ENCODE peak calls at places on chromosomes 3 and 15, in four cellular contexts. One of them, this sample, is unnamed.

GRCh38 chr3:46854543-46854942 is 8.7 kb downstream of the MYL3 start:
- DNase-seq in SK-N-SH: no peak
- DNase-seq in HepG2: no peak
- DNase-seq in HCT116: no peak
- DNase-seq in this sample: no peak

GRCh38 chr3:177676947-177677587 is 479.8 kb upstream of the TBL1XR1 start:
- DNase-seq in HCT116: no peak
- DNase-seq in SK-N-SH: no peak
- DNase-seq in HepG2: no peak
- DNase-seq in this sample: no peak

GRCh38 chr3:12545473-12545791 is at the start of gene MKRN2OS:
- DNase-seq in HCT116: peak
- DNase-seq in HepG2: no peak
- DNase-seq in SK-N-SH: no peak
- DNase-seq in this sample: no peak

GRCh38 chr15:26891448-26891881 is 24.6 kb downstream of the GABRA5 start:
- DNase-seq in HepG2: peak
- DNase-seq in HCT116: no peak
- DNase-seq in SK-N-SH: peak
- DNase-seq in this sample: peak

GRCh38 chr3:84724877-84725276 is 233.9 kb upstream of the CADM2 start:
- DNase-seq in HCT116: no peak
- DNase-seq in SK-N-SH: no peak
- DNase-seq in HepG2: no peak
- DNase-seq in this sample: peak

GRCh38 chr15:95558131-95558530 is 772.4 kb upstream of the NR2F2 start:
- DNase-seq in HepG2: no peak
- DNase-seq in SK-N-SH: no peak
- DNase-seq in HCT116: peak
- DNase-seq in this sample: peak

GRCh38 chr3:69052567-69052898 is 400 bp upstream of the TMF1 start:
- DNase-seq in HCT116: no peak
- DNase-seq in HepG2: no peak
- DNase-seq in SK-N-SH: no peak
- DNase-seq in this sample: no peak

GRCh38 chr3:168002786-168003368 is 92.8 kb downstream of the GOLIM4 start:
- DNase-seq in HCT116: no peak
- DNase-seq in HepG2: no peak
- DNase-seq in SK-N-SH: no peak
- DNase-seq in this sample: peak

GRCh38 chr3:120678331-120678845 is 3.7 kb downstream of the HGD start:
- DNase-seq in HepG2: peak
- DNase-seq in HCT116: no peak
- DNase-seq in SK-N-SH: no peak
- DNase-seq in this sample: peak

GRCh38 chr3:13210221-13210975 is 137.2 kb upstream of the IQSEC1 start:
- DNase-seq in HCT116: no peak
- DNase-seq in HepG2: no peak
- DNase-seq in SK-N-SH: peak
- DNase-seq in this sample: no peak

GRCh38 chr3:53193466-53194217 is 32.6 kb downstream of the PRKCD start:
- DNase-seq in SK-N-SH: peak
- DNase-seq in HepG2: no peak
- DNase-seq in HCT116: no peak
- DNase-seq in this sample: no peak

GRCh38 chr3:32821686-32822296 is 4.0 kb downstream of the TRIM71 start:
- DNase-seq in HepG2: no peak
- DNase-seq in HCT116: no peak
- DNase-seq in SK-N-SH: peak
- DNase-seq in this sample: no peak
- TF ChIP-seq MAX in HepG2: no peak
- TF ChIP-seq MAX in HCT116: no peak
- TF ChIP-seq MAX in SK-N-SH: no peak
- TF ChIP-seq MAX in this sample: no peak

DNA sequence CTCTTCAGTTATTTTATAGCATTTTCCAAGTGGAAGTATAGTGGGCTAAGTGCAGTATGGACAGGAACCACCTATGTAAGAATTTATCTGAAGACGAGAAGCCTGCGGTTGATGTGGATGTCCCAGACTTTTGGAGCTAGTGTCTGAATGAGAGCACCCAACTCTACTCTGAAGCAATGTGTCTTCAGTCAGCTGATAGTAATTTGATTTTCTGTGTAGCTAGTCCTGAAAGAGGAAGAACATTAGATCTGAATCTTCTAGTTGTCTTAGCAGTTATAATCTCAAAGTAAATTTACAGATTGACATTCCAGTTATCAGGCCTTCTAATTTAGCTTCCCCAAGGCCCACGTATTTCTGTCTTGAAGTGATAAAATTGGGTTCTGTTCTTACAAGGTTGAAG is 1.4 kb downstream of the TCAIM start:
- DNase-seq in HepG2: no peak
- DNase-seq in HCT116: no peak
- DNase-seq in SK-N-SH: no peak
- DNase-seq in this sample: no peak
- TF ChIP-seq REST in HepG2: no peak
- TF ChIP-seq REST in HCT116: no peak
- TF ChIP-seq REST in SK-N-SH: no peak
- TF ChIP-seq REST in this sample: no peak

DNA sequence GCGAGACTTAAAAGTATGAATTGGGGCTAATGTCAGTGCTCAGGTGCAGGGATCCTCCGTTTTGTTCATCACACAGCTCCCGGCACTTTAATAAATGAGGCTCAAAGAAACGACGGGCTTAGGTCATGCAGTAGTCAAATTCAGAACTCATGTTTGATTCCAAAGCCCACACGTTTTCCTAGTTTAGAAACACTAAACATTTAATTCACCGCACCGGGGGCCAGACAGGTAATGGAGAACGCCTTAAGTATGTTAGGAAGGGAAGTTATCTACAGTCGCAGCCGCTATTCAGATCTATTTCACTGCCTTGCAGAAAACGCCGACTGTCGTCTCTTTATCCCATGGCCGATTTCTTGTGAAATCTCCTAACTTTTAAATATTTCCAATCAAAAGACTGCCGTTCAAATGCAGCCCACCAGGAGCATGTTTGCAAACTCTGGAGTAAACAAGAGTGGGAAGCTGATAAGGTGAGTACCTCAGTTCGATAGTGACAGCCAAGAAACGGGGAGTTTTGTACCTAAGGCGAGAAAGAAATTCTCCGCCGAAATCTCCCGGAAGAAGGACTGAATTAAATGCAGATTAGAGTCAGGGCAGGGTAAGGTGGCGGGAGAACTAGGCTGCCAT is 569 bp downstream of the HIGD2B start:
- DNase-seq in HCT116: no peak
- DNase-seq in SK-N-SH: no peak
- DNase-seq in HepG2: peak
- DNase-seq in this sample: peak
- TF ChIP-seq MAX in HCT116: peak
- TF ChIP-seq MAX in SK-N-SH: no peak
- TF ChIP-seq MAX in HepG2: no peak
- TF ChIP-seq MAX in this sample: no peak

GRCh38 chr3:128820252-128820839 is 59.1 kb upstream of the ACAD9 start:
- DNase-seq in SK-N-SH: no peak
- DNase-seq in HCT116: no peak
- DNase-seq in HepG2: no peak
- DNase-seq in this sample: no peak
- TF ChIP-seq REST in SK-N-SH: no peak
- TF ChIP-seq REST in HCT116: no peak
- TF ChIP-seq REST in HepG2: no peak
- TF ChIP-seq REST in this sample: no peak

DNA sequence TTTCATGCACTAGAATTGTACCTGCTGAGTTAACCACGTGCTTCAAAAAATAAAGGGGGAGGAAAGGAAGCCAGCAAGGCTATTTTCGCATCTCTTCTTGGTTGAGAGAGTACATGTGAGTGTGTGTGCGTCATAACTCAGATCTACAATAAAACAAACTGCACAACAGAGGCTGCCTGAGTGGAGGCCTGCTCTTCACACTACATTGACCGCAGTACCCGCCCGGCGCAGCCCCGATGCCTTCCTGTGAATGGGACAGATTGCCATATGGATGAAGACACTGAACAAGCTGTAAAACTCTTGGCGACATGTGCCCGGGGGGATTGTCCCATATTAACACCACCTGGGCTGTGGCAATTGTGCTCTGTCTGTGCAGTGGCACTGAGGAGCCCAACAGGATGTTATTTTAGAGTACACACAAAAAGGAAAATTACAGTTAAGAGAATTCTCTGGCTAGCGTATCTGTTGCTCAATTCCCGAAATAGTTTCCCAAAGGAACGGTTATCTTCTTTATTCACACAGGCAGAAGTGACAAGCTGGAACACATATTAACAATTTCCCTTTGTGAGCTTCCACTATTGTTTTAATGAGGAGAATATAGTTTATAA is 551.5 kb downstream of the FOXP1 start:
- DNase-seq in HCT116: no peak
- DNase-seq in SK-N-SH: no peak
- DNase-seq in HepG2: no peak
- DNase-seq in this sample: no peak
- TF ChIP-seq MAX in HCT116: no peak
- TF ChIP-seq MAX in SK-N-SH: no peak
- TF ChIP-seq MAX in HepG2: no peak
- TF ChIP-seq MAX in this sample: no peak

GRCh38 chr15:85688703-85689102 is 106.0 kb downstream of the KLHL25 start:
- DNase-seq in SK-N-SH: no peak
- DNase-seq in HepG2: no peak
- DNase-seq in HCT116: no peak
- DNase-seq in this sample: no peak

GRCh38 chr15:85690546-85691226 is 104.0 kb downstream of the KLHL25 start:
- DNase-seq in SK-N-SH: no peak
- DNase-seq in HCT116: no peak
- DNase-seq in HepG2: no peak
- DNase-seq in this sample: no peak

GRCh38 chr15:85687329-85687728 is 107.4 kb downstream of the KLHL25 start:
- DNase-seq in HepG2: no peak
- DNase-seq in SK-N-SH: no peak
- DNase-seq in HCT116: no peak
- DNase-seq in this sample: no peak

GRCh38 chr15:85691350-85692240 is 103.1 kb downstream of the KLHL25 start:
- DNase-seq in HepG2: no peak
- DNase-seq in SK-N-SH: no peak
- DNase-seq in HCT116: no peak
- DNase-seq in this sample: no peak

DNA sequence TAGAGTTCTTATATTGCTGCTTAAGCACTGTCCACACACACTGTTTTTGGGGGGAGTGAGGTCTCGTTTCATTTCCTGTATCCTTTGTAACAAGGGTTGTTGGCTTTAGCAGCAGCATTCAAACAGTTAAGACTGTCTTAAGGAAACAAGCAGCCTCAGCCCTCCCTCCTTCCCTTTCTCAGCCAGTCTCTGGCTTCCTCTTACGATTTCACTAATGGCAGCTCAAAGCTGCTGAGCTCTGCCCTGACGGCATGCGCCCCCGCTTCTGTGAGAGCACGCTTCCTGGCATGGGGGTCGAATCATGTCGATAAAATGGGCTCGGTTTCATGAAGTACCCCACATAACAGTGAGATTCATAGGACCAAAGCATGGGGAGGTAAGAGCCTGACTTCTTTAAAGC is 105.0 kb downstream of the KLHL25 start:
- DNase-seq in SK-N-SH: no peak
- DNase-seq in HepG2: no peak
- DNase-seq in HCT116: no peak
- DNase-seq in this sample: no peak
- TF ChIP-seq REST in SK-N-SH: no peak
- TF ChIP-seq REST in HepG2: no peak
- TF ChIP-seq REST in HCT116: no peak
- TF ChIP-seq REST in this sample: no peak

DNA sequence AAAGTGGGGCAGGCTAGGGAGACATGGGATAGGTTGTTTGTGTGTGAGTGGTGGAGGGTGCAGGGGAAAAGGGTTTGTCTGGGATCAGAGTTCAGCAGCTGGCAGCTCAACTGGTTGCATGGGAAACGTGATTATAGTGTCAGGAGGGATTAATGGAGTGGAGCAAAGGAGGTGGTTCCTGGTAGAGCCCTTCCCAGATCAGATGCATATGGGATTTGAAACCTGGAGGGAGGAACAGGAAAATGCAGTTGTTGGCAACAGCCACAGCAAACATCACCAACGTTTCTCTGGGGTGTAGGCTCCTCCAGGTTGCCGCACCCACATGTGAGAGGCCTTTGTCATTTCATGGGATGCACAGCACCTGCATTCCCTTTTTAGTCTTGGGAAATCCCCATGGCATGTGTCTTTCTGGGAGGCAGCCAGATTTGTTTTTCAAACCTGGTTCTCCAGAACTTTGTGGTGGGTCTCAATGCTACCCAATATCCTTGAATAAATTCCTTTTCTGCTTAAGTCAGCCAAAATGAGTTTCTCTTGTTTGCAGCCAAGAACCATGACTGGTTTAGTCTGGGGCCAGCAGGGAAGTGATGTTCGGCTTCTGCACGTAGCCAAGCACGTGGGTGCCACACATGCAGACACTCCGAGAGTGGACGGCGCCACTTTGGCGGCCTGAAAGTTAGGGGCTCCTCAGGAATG is 61.3 kb downstream of the BDH1 start:
- DNase-seq in HepG2: peak
- DNase-seq in SK-N-SH: no peak
- DNase-seq in HCT116: no peak
- DNase-seq in this sample: peak
- TF ChIP-seq MAX in HepG2: no peak
- TF ChIP-seq MAX in SK-N-SH: no peak
- TF ChIP-seq MAX in HCT116: no peak
- TF ChIP-seq MAX in this sample: no peak

This sample was measured in A549.